ENCODE peak calls at places on chromosomes 16 and 17, in five cellular contexts. B is IMR-90, E is neuronal stem cell, W is mesenchymal stem cell, V is mesendoderm. T is an unnamed sample.

GRCh38 chr17:8081876-8082275 is 5.6 kb downstream of the ALOX12B start:
- DNase-seq in V (no peak), W (no peak), B (no peak), E (no peak), T (no peak)

GRCh38 chr17:42130310-42130936 is 7.8 kb downstream of the HSPB9 start:
- DNase-seq in W (no peak), E (no peak), B (no peak), V (no peak), T (no peak)

GRCh38 chr16:12345349-12345748 is 368.8 kb downstream of the SNX29 start:
- DNase-seq in W (no peak), E (no peak), B (no peak), V (no peak), T (no peak)

GRCh38 chr17:19342611-19343255 is 19.8 kb downstream of the B9D1 start:
- DNase-seq in V (no peak), W (no peak), B (no peak), E (no peak), T (peak; percentile 29)

GRCh38 chr16:56190903-56191806 is at the start of gene GNAO1:
- DNase-seq in B (peak; percentile 51), W (peak; percentile 58), E (peak; percentile 69), V (peak; percentile 76), T (peak; percentile 71)

GRCh38 chr17:4719684-4720221 is 9.3 kb downstream of the ARRB2 start:
- DNase-seq in W (no peak), V (no peak), E (no peak), B (no peak), T (no peak)

GRCh38 chr16:81738831-81739496 is 40.1 kb upstream of the PLCG2 start:
- DNase-seq in V (no peak), W (no peak), B (no peak), E (no peak), T (no peak)

GRCh38 chr17:68205251-68205807 is 42.5 kb upstream of the AMZ2 start:
- DNase-seq in B (peak; percentile 82), V (peak; percentile 91), W (peak; percentile 89), E (peak; percentile 91), T (peak; percentile 95)

GRCh38 chr17:18217412-18218015 is 7.9 kb upstream of the LLGL1 start:
- DNase-seq in B (peak; percentile 45), E (peak; percentile 75), W (peak; percentile 67), V (peak; percentile 70), T (peak; percentile 92)

GRCh38 chr17:78759203-78759968 is 22.7 kb downstream of the CYTH1 start:
- DNase-seq in B (peak; percentile 43), E (no peak), W (peak; percentile 47), V (no peak), T (no peak)

GRCh38 chr17:9002236-9002609 is 19.1 kb upstream of the NTN1 start:
- DNase-seq in V (peak; percentile 57), W (no peak), E (no peak), B (no peak), T (peak; percentile 52)

GRCh38 chr17:39485555-39485954 is 24.3 kb downstream of the CDK12 start:
- DNase-seq in E (no peak), W (peak; percentile 92), V (peak; percentile 85), B (peak; percentile 98), T (no peak)

GRCh38 chr16:66690106-66690847 is 6.3 kb downstream of the CMTM4 start:
- DNase-seq in W (no peak), E (no peak), V (no peak), B (no peak), T (no peak)

GRCh38 chr17:48830840-48831548 is at the start of gene CALCOCO2:
- DNase-seq in V (peak; percentile 92), B (peak; percentile 89), E (peak; percentile 85), W (peak; percentile 94), T (peak; percentile 95)

GRCh38 chr17:64213995-64214507 is 49.0 kb downstream of the TEX2 start:
- DNase-seq in V (no peak), B (no peak), E (no peak), W (no peak), T (no peak)

GRCh38 chr16:19014456-19014855 is 30.7 kb downstream of the TMC7 start:
- DNase-seq in E (no peak), B (no peak), V (peak; percentile 34), W (no peak), T (peak; percentile 37)

GRCh38 chr17:66423436-66423922 is 121.1 kb downstream of the PRKCA start:
- DNase-seq in B (no peak), V (peak; percentile 34), W (no peak), E (no peak), T (no peak)

GRCh38 chr16:68577352-68577853 is 38.3 kb downstream of the ZFP90 start:
- DNase-seq in W (no peak), B (no peak), V (no peak), E (no peak), T (no peak)

GRCh38 chr16:48057085-48057484 is 98.7 kb downstream of the ABCC12 start:
- DNase-seq in E (no peak), V (no peak), W (peak; percentile 10), B (peak; percentile 7), T (no peak)

GRCh38 chr17:56292628-56293027 is 139.4 kb downstream of the ANKFN1 start:
- DNase-seq in B (no peak), E (no peak), W (no peak), V (no peak), T (no peak)

GRCh38 chr17:39852239-39852638 is 11.9 kb downstream of the IKZF3 start:
- DNase-seq in W (no peak), B (no peak), V (no peak), E (no peak), T (no peak)

GRCh38 chr17:29590979-29591736 is 1.7 kb upstream of the GIT1 start:
- DNase-seq in W (peak; percentile 63), V (peak; percentile 92), B (peak; percentile 45), E (no peak), T (peak; percentile 78)

GRCh38 chr17:29590261-29590978 is 972 bp upstream of the GIT1 start:
- DNase-seq in B (peak; percentile 58), V (no peak), W (peak; percentile 68), E (no peak), T (no peak)

GRCh38 chr17:29588017-29588557 is 1.4 kb downstream of the GIT1 start:
- DNase-seq in W (no peak), V (no peak), B (no peak), E (no peak), T (no peak)

GRCh38 chr17:29588561-29589411 is 662 bp downstream of the GIT1 start:
- DNase-seq in W (peak; percentile 57), E (no peak), V (peak; percentile 62), B (peak; percentile 29), T (no peak)

GRCh38 chr17:29589524-29590260 is at the start of gene GIT1:
- DNase-seq in V (peak; percentile 91), W (peak; percentile 81), B (peak; percentile 78), E (peak; percentile 87), T (peak; percentile 87)
- H3K4me1 ChIP-seq in V (peaks cover 8% of the 10 kb centered on the region), W (peaks cover 69% of the 10 kb centered on the region), B (peaks cover 44% of the 10 kb centered on the region), E (peaks cover 55% of the 10 kb centered on the region), T (peaks cover 12% of the 10 kb centered on the region)

GRCh38 chr16:85321856-85322271 is 209.6 kb upstream of the CIBAR2 start:
- DNase-seq in E (no peak), W (peak; percentile 78), B (peak; percentile 89), V (no peak), T (no peak)
- H2AK5ac ChIP-seq in E (peak overlapping the region; percentile 85), W (no peak overlapping the region), B (no peak overlapping the region), V (peak overlapping the region; percentile 83), T (no peak overlapping the region)

DNA sequence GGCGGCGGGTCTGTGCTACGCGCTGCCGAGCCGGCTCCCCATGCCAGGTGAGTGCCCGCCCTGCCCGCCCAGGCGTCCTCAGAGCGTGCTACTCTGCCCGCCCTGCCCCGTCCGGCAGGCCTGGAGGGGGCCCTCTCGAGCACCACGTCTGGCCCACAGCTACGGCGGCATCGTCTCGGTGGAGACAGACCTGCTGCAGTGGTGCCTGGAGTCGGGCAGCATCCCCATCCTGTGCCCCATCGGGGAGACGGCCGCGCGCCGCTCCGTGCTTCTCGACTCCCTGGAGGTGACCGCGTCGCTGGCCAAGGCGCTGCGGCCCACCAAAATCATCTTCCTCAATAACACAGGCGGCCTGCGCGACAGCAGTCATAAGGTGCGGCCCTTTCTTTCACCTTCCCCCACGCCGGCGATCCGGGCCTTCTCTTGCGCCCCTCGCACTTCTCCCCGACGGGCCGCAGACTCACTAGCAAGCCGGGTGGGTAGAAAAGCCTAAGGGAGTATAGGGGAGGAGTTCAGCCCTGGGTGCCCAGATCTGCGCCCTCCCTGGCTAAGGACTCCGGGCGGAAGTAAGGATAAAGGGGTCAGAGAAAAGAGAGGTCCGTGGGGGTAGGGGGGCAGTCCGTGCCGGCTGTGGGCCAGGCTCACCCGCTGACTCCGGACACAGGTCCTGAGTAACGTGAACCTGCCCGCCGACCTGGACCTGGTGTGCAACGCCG is 1.6 kb downstream of the NAGS start:
- DNase-seq in V (peak; percentile 75), W (peak; percentile 33), B (no peak), E (no peak), T (peak; percentile 91)
- H3K27ac ChIP-seq in V (no peak overlapping the region), W (no peak overlapping the region), B (peak overlapping the region; percentile 22), E (no peak overlapping the region), T (no peak overlapping the region)

GRCh38 chr17:34245496-34245895 is 9.6 kb upstream of the CCL2 start:
- DNase-seq in B (no peak), W (no peak), E (no peak), V (no peak), T (no peak)

GRCh38 chr17:34242976-34243731 is 11.9 kb upstream of the CCL2 start:
- DNase-seq in V (no peak), W (no peak), B (no peak), E (no peak), T (no peak)

GRCh38 chr17:34242553-34242952 is 12.5 kb upstream of the CCL2 start:
- DNase-seq in V (no peak), W (no peak), E (no peak), B (no peak), T (no peak)

GRCh38 chr17:34246436-34246835 is 8.6 kb upstream of the CCL2 start:
- DNase-seq in B (no peak), E (no peak), W (no peak), V (no peak), T (no peak)

GRCh38 chr17:34243732-34244299 is 11.3 kb upstream of the CCL2 start:
- DNase-seq in W (no peak), E (no peak), B (no peak), V (no peak), T (no peak)
- H3K4me1 ChIP-seq in W (peaks cover 2% of the 10 kb centered on the region), E (peaks cover under 1% of the 10 kb centered on the region), B (peaks cover 7% of the 10 kb centered on the region), V (peaks cover 3% of the 10 kb centered on the region), T (no peaks in the 10 kb centered on the region)

DNA sequence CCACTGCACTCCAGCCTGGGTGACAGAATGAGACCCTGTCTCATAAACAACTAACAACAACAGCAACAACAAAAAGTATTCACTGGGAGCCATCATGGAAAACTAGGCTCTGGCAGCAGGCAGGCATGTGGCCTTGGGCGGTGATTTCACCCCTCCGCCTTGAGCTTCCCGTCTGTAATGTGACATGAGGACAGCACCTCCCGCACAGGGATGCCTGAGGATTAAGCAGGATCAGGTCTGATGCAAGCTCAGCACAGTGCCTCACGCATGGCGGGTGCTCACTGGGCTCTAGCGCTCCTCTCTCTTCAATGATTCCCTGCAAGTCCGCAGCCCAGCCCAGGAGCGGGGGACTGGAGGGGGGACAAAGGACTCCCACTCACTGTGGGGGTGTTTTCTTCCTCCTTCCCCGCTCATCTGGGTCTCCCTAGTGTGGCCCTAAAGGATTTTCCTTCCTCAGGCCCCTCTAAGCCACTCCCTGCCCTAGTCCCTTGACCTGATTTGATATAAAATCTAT is 2.8 kb downstream of the PLCD3 start:
- DNase-seq in E (no peak), B (no peak), V (peak; percentile 75), W (peak; percentile 84), T (no peak)
- H2AK5ac ChIP-seq in E (peak overlapping the region; percentile 30), B (peak overlapping the region; percentile 74), V (no peak overlapping the region), W (peak overlapping the region; percentile 93), T (no peak overlapping the region)

T was measured in H9.